ENCODE peak calls at places on chromosomes 12 and 14, in eight cellular contexts. T is transverse colon, G is lung, D is tibial nerve, P is upper lobe of right lung, O is hepatocyte, U is thoracic aorta, I is left lung. E is an unnamed sample. For H3K4me1, the result is how much of the 10 kb centered on the place peaks cover.

GRCh38 chr12:54032627-54033100 is at the start of gene HOXC5:
- DNase-seq in G (peak), T (peak), U (no peak), D (peak), O (peak), P (peak), I (peak), E (no peak)

GRCh38 chr14:22819191-22819988 is 4.2 kb upstream of the SLC7A7 start:
- DNase-seq in T (peak), P (peak), D (peak), U (no peak), I (peak), O (peak), G (no peak), E (no peak)

GRCh38 chr14:93234798-93235197 is 27.7 kb downstream of the UBR7 start:
- DNase-seq in T (no peak), D (no peak), U (no peak), P (peak), O (no peak), G (no peak), I (no peak), E (no peak)

GRCh38 chr14:99137913-99138571 is 134.0 kb downstream of the BCL11B start:
- DNase-seq in I (no peak), O (no peak), G (no peak), D (no peak), U (no peak), P (peak), T (no peak), E (peak)

GRCh38 chr14:73238262-73238852 is 1.1 kb downstream of the PAPLN start:
- DNase-seq in P (no peak), G (no peak), T (no peak), I (no peak), O (peak), D (no peak), U (no peak), E (no peak)

GRCh38 chr12:66087365-66087943 is 43.1 kb downstream of the LLPH start:
- DNase-seq in U (peak), P (no peak), G (peak), I (no peak), T (peak), O (peak), D (peak), E (no peak)

GRCh38 chr14:20460458-20461229 is 590 bp downstream of the PIP4P1 start:
- DNase-seq in D (no peak), P (peak), I (peak), T (peak), G (peak), O (peak), U (no peak), E (no peak)

GRCh38 chr12:130714591-130715149 is 1.4 kb downstream of the RIMBP2 start:
- DNase-seq in G (no peak), D (no peak), P (no peak), I (no peak), T (no peak), O (peak), U (no peak), E (no peak)

GRCh38 chr12:129076466-129077325 is 223.4 kb downstream of the GLT1D1 start:
- DNase-seq in T (no peak), D (no peak), U (no peak), P (no peak), O (no peak), I (no peak), G (no peak), E (no peak)

GRCh38 chr14:20684662-20685456 is 499 bp downstream of the RNASE4 start:
- DNase-seq in T (peak), G (peak), D (peak), I (peak), P (no peak), U (no peak), O (peak), E (peak)

GRCh38 chr12:6724409-6724797 is 557 bp downstream of the COPS7A start:
- DNase-seq in G (no peak), D (no peak), O (peak), I (peak), T (peak), P (no peak), U (no peak), E (no peak)

GRCh38 chr12:50676761-50677160 is 87.1 kb upstream of the ATF1 start:
- DNase-seq in P (no peak), G (no peak), T (no peak), U (no peak), D (no peak), O (no peak), I (no peak), E (no peak)

GRCh38 chr14:60275932-60276331 is 26.9 kb downstream of the PPM1A start:
- DNase-seq in I (no peak), U (no peak), P (no peak), O (no peak), D (no peak), T (no peak), G (no peak), E (no peak)

GRCh38 chr12:80441921-80442320 is 2.1 kb upstream of the PTPRQ start:
- DNase-seq in U (no peak), I (no peak), D (no peak), T (no peak), P (no peak), G (no peak), O (no peak), E (no peak)

GRCh38 chr12:109458086-109458485 is 19.0 kb downstream of the KCTD10 start:
- DNase-seq in G (no peak), I (no peak), P (no peak), U (no peak), T (no peak), O (no peak), D (no peak), E (no peak)

GRCh38 chr12:32272465-32272864 is 126.9 kb upstream of the FGD4 start:
- DNase-seq in I (no peak), G (no peak), U (no peak), P (no peak), T (no peak), D (no peak), O (no peak), E (no peak)

GRCh38 chr14:38900887-38901286 is 202.1 kb downstream of the SEC23A start:
- DNase-seq in U (no peak), D (no peak), G (no peak), I (no peak), T (no peak), O (no peak), P (no peak), E (no peak)

DNA sequence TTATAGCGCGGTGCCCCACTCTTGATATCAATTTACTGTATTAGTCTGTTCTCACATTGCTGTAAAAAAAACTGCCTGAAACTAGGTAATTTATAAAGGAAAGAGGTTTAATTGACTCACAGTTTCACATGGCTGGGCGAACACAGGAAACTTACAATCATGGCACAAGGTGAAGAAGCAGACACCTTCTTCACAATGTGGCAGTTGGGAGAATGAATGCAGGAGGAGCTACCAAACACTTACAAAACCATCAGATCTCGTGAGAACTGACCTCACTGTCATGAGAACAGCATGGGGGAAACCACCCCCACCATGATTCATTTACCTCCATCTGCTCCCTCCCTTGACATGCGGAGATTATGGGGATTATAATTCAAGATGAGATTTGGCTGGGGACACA is 42.3 kb downstream of the FBXO34 start:
- DNase-seq in I (no peak), P (no peak), G (no peak), O (no peak), T (no peak), U (no peak), D (no peak), E (no peak)
- H3K27ac ChIP-seq in I (no peak), P (no peak), G (no peak), O (no peak), T (no peak), U (no peak), D (no peak), E (no peak)

GRCh38 chr12:45388545-45388944 is 172.7 kb downstream of the ANO6 start:
- DNase-seq in D (peak), P (no peak), U (no peak), I (no peak), G (no peak), T (peak), O (peak), E (no peak)
- TF ChIP-seq CTCF in D (peak), P (peak), U (peak), I (peak), G (peak), T (peak), O (peak), E (no peak)

GRCh38 chr12:96354844-96355534 is 45.2 kb downstream of the CDK17 start:
- DNase-seq in D (no peak), P (no peak), G (no peak), O (no peak), I (no peak), T (no peak), U (no peak), E (no peak)
- H3K4me1 ChIP-seq in D (under half), P (under half), G (under half), O (under half), I (under half), T (under half), U (under half), E (under half)

GRCh38 chr12:113155641-113156040 is 6.1 kb downstream of the CFAP73 start:
- DNase-seq in D (no peak), U (no peak), P (no peak), I (no peak), G (no peak), T (no peak), O (no peak), E (no peak)
- H3K27ac ChIP-seq in D (no peak), U (no peak), P (no peak), I (no peak), G (no peak), T (no peak), O (no peak), E (no peak)

GRCh38 chr14:30995674-30996073 is 29.8 kb upstream of the AP4S1 start:
- DNase-seq in P (no peak), I (no peak), G (no peak), U (no peak), T (no peak), D (no peak), O (no peak), E (no peak)

GRCh38 chr14:31000629-31001338 is 24.7 kb upstream of the AP4S1 start:
- DNase-seq in U (no peak), T (no peak), G (no peak), I (no peak), O (no peak), P (no peak), D (no peak), E (no peak)

GRCh38 chr14:30999038-30999773 is 26.2 kb upstream of the AP4S1 start:
- DNase-seq in D (no peak), O (no peak), G (no peak), U (no peak), P (no peak), T (no peak), I (no peak), E (no peak)

GRCh38 chr14:30996892-30997659 is 28.4 kb upstream of the AP4S1 start:
- DNase-seq in I (no peak), U (no peak), D (no peak), O (no peak), P (no peak), G (no peak), T (no peak), E (no peak)

DNA sequence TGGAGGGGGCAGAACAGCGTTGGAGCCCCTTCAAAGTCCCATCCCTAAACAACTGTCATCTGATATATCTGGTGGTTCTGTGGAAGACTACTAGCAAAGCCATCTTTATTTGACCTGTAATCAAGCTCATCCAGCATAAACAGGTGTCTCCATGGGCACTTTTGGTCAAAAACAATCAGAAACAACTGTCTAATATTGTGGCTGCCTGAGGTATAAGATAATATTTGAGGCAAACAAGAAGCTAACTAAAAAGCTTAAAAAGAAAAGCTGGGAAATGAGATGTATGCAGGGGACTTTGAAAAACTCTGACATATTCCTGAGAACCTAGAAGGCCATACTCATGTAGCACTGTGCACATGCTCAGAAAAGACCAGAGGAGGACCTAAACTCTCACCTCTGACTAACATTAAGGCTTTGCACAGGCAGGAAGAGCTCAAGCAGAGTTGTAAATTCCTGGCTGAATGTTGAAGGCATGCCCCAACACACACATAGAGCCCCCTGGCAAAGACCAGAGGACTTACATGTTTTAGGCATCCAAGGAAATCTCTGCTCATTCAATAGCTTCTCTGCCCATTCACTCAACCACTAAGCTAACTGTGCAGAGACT is 27.2 kb upstream of the AP4S1 start:
- DNase-seq in P (no peak), G (no peak), T (no peak), U (no peak), I (no peak), D (no peak), O (no peak), E (no peak)
- TF ChIP-seq CTCF in P (no peak), G (no peak), T (no peak), U (no peak), I (no peak), D (no peak), O (no peak), E (no peak)

DNA sequence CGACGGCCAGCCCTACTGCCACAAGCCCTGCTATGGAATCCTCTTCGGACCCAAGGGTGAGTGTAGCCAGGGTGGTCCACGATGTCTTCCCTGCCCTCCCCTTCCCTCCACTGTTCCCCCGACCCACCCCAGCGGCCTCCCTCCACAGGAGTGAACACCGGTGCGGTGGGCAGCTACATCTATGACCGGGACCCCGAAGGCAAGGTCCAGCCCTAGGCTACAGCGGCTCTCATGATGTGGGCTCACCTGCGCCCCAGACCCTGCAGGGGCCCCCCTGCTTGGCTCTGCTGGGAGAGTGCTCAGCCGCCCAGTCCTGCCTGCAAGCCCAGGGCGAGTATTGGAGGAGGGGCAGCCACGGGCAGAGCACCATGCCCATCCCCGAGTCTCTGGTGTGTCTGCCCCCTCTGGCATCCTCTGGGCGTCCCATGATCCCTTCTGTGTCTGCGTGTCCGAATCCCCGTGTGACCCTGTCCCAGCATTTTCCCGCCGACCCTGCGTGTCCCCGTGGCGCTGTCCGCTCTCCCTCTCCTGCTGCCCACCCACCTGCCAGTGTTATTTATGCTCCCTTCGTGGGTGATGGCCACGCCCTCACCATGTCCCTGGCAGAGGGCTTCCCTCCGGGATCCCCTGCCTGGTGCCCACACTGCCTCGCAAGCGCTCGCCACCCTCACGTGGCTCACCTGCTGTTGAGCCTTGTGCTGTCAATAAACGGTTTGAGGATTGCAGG is 5.0 kb downstream of the CRIP2 start:
- DNase-seq in O (no peak), D (no peak), U (no peak), T (no peak), P (no peak), G (no peak), I (no peak), E (no peak)
- H3K4me1 ChIP-seq in O (under half), D (half or more), U (half or more), T (under half), P (half or more), G (under half), I (under half), E (half or more)

GRCh38 chr12:29780084-29780483 is 3.7 kb downstream of the TMTC1 start:
- DNase-seq in D (no peak), O (no peak), P (no peak), U (no peak), T (no peak), G (no peak), I (no peak), E (no peak)

GRCh38 chr12:29782285-29782820 is 1.4 kb downstream of the TMTC1 start:
- DNase-seq in G (no peak), O (peak), I (no peak), T (no peak), P (no peak), U (no peak), D (peak), E (no peak)

GRCh38 chr12:29781176-29781575 is 2.6 kb downstream of the TMTC1 start:
- DNase-seq in D (no peak), T (no peak), P (no peak), I (no peak), G (no peak), U (no peak), O (no peak), E (no peak)

GRCh38 chr12:29782821-29783772 is 645 bp downstream of the TMTC1 start:
- DNase-seq in D (peak), P (peak), U (no peak), I (peak), T (no peak), O (peak), G (peak), E (no peak)

DNA sequence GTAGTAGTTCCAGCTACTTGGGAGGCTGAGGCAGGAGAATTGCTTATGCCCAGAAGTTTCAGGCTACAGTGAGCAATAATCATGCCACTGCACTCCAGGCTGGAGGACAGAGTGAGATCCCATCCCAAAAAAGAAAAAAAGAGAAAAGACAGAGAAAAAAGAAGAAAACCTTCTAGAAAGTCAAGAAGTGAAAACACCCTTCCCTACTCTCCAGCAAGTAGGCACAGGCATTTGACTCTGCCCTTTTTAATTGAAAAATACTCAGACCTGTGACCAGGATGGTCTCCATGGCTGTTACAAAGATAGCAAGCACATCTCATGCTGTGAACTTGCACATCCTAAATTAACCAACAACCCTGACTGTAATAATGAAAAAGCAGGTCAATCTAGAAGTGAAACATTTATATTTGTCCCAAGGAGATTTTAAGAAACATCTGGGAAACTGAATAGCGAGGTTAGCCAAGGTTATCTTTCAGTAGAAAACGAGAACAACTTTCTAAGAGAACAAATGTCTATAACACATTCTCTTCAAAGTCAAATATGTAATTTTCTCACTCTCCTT is 2.0 kb downstream of the TMTC1 start:
- DNase-seq in G (no peak), T (no peak), I (no peak), U (no peak), D (no peak), P (no peak), O (no peak), E (no peak)
- H3K27ac ChIP-seq in G (no peak), T (peak), I (peak), U (peak), D (no peak), P (no peak), O (peak), E (peak)

GRCh38 chr12:30823140-30823669 is 68.5 kb upstream of the CAPRIN2 start:
- DNase-seq in I (peak), O (peak), U (no peak), T (peak), G (peak), P (peak), D (no peak), E (no peak)
- TF ChIP-seq CTCF in I (no peak), O (peak), U (no peak), T (no peak), G (no peak), P (peak), D (peak), E (no peak)

DNA sequence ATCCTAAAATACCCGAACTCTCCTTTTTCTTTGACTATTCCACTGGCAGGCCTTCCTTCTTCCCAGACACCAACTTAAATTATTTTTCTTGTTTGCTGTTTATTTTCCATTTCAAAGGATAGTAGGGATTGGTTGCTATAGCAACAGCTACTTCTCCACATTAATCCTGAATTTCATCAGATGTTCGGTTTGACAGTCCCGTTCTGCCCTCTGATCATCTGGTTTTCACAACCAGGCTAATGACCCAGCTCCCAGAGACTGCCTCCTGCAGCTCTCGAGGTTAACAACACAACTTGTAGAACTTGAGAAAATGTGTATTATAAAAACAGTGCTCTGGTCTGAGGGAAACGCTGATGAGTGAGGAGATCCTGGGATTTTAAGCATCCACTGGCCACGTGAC is 45.5 kb downstream of the NUAK1 start:
- DNase-seq in I (no peak), P (no peak), O (no peak), G (no peak), T (no peak), U (no peak), D (no peak), E (no peak)
- H3K4me1 ChIP-seq in I (under half), P (under half), O (under half), G (under half), T (under half), U (half or more), D (under half), E (half or more)

DNA sequence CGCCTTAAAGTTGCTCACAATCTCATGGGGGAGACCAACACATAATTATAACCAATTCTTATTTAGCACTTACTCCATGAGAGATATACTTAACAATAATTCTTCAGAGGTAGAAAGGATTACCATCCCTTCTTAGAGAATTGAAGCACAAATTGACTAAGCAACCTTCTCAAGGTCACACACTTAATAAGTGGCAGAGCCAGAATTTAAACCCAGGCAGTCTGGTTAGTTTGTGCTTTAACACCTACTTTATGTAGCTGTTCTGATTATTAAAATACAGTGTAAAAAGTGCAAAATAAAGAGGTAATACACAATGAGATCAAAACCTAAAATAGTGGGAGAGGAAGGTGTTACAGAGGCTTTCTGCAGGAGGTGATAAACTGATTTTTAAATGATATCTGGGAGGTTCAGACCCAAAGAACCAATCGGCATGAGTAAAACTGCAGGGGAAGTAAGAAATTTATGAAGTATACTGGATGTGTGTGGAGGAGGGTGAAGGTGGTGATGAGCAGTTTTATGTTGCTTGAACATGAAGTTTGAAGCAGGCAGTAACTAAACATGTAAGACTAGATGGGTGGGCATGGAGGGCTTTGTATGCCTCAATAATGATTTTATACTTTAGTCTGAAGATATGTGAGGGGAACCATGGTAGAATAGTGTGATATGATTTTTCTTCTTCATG is 5.7 kb downstream of the ZBTB1 start:
- DNase-seq in G (no peak), O (no peak), I (no peak), D (no peak), T (no peak), U (no peak), P (no peak), E (no peak)
- H3K27ac ChIP-seq in G (no peak), O (no peak), I (peak), D (no peak), T (peak), U (no peak), P (no peak), E (no peak)